ENCODE peak calls at places on chromosome 2, in eight cellular contexts. K, S, J, M, H, G, Q and O are unnamed samples.

GRCh38 chr2:40169430-40169829 is 282.5 kb downstream of the SLC8A1 start:
- DNase-seq in K (no peak), S (no peak), J (no peak), M (no peak), H (no peak), G (no peak), Q (peak), O (no peak)

GRCh38 chr2:126264625-126265024 is 391.3 kb upstream of the GYPC start:
- DNase-seq in K (no peak), S (no peak), J (no peak), M (no peak), H (no peak), G (no peak), Q (no peak), O (no peak)

GRCh38 chr2:25251461-25252273 is 83.3 kb upstream of the POMC start:
- DNase-seq in K (peak), S (no peak), J (peak), M (peak), H (no peak), G (peak), Q (peak), O (peak)

GRCh38 chr2:234096164-234096563 is 45.7 kb downstream of the SPP2 start:
- DNase-seq in K (no peak), S (no peak), J (no peak), M (no peak), H (no peak), G (no peak), Q (no peak), O (no peak)

GRCh38 chr2:197760293-197760657 is 24.8 kb downstream of the BOLL start:
- DNase-seq in K (no peak), S (no peak), J (no peak), M (no peak), H (no peak), G (no peak), Q (no peak), O (no peak)

GRCh38 chr2:222982010-222982908 is 69.7 kb upstream of the KCNE4 start:
- DNase-seq in K (no peak), S (peak), J (peak), M (no peak), H (no peak), G (peak), Q (peak), O (peak)

GRCh38 chr2:96680561-96681141 is 38.1 kb downstream of the FER1L5 start:
- DNase-seq in K (no peak), S (no peak), J (no peak), M (no peak), H (no peak), G (no peak), Q (no peak), O (no peak)

GRCh38 chr2:128623776-128624424 is 305.2 kb upstream of the HS6ST1 start:
- DNase-seq in K (no peak), S (peak), J (peak), M (no peak), H (no peak), G (peak), Q (peak), O (peak)

GRCh38 chr2:99880148-99880983 is 262.0 kb downstream of the AFF3 start:
- DNase-seq in K (no peak), S (no peak), J (peak), M (no peak), H (no peak), G (peak), Q (peak), O (peak)

GRCh38 chr2:111705711-111706323 is 178.2 kb downstream of the ANAPC1 start:
- DNase-seq in K (no peak), S (no peak), J (no peak), M (peak), H (peak), G (peak), Q (peak), O (peak)

GRCh38 chr2:85765081-85765731 is 11.4 kb downstream of the ATOH8 start:
- DNase-seq in K (no peak), S (no peak), J (peak), M (no peak), H (no peak), G (no peak), Q (no peak), O (no peak)

GRCh38 chr2:46230115-46230571 is 67.1 kb upstream of the EPAS1 start:
- DNase-seq in K (peak), S (no peak), J (no peak), M (peak), H (peak), G (no peak), Q (no peak), O (peak)

GRCh38 chr2:25505630-25506029 is 163.9 kb upstream of the DNMT3A start:
- DNase-seq in K (no peak), S (no peak), J (no peak), M (no peak), H (no peak), G (no peak), Q (no peak), O (no peak)

GRCh38 chr2:232367016-232367415 is 11.5 kb upstream of the ALPP start:
- DNase-seq in K (no peak), S (no peak), J (no peak), M (no peak), H (no peak), G (no peak), Q (no peak), O (no peak)

GRCh38 chr2:217166241-217166640 is 306.4 kb upstream of the TNP1 start:
- DNase-seq in K (no peak), S (peak), J (peak), M (no peak), H (no peak), G (peak), Q (peak), O (peak)

GRCh38 chr2:85178154-85178553 is 45.0 kb downstream of the TCF7L1 start:
- DNase-seq in K (no peak), S (no peak), J (no peak), M (no peak), H (no peak), G (no peak), Q (no peak), O (no peak)

GRCh38 chr2:137255990-137256389 is 490.6 kb downstream of the THSD7B start:
- DNase-seq in K (no peak), S (no peak), J (no peak), M (no peak), H (no peak), G (peak), Q (no peak), O (no peak)

GRCh38 chr2:207149253-207150213 is 16.2 kb downstream of the KLF7 start:
- DNase-seq in K (no peak), S (no peak), J (no peak), M (no peak), H (no peak), G (no peak), Q (no peak), O (no peak)

GRCh38 chr2:104004818-104005217 is 849.1 kb upstream of the POU3F3 start:
- DNase-seq in K (no peak), S (no peak), J (no peak), M (no peak), H (no peak), G (no peak), Q (no peak), O (peak)

GRCh38 chr2:149261672-149262071 is 68.7 kb upstream of the LYPD6 start:
- DNase-seq in K (no peak), S (no peak), J (no peak), M (no peak), H (no peak), G (no peak), Q (no peak), O (no peak)

GRCh38 chr2:168340931-168341330 is 93.5 kb upstream of the STK39 start:
- DNase-seq in K (no peak), S (no peak), J (no peak), M (no peak), H (no peak), G (peak), Q (no peak), O (no peak)

GRCh38 chr2:12076810-12077209 is 330.4 kb downstream of the LPIN1 start:
- DNase-seq in K (no peak), S (no peak), J (peak), M (no peak), H (no peak), G (no peak), Q (no peak), O (no peak)

GRCh38 chr2:38187416-38188127 is 111.6 kb upstream of the CYP1B1 start:
- DNase-seq in K (no peak), S (peak), J (no peak), M (no peak), H (no peak), G (peak), Q (no peak), O (peak)

GRCh38 chr2:171083426-171083825 is 77.3 kb downstream of the TLK1 start:
- DNase-seq in K (no peak), S (no peak), J (peak), M (no peak), H (no peak), G (no peak), Q (no peak), O (no peak)

GRCh38 chr2:36771671-36772070 is 75.2 kb downstream of the VIT start:
- DNase-seq in K (no peak), S (no peak), J (no peak), M (no peak), H (no peak), G (no peak), Q (no peak), O (no peak)

GRCh38 chr2:79511320-79511951 is 1.4 kb upstream of the CTNNA2 start:
- DNase-seq in K (no peak), S (no peak), J (no peak), M (no peak), H (no peak), G (no peak), Q (no peak), O (no peak)